ENCODE peak calls at places on chromosomes 12 and 14, in nine cellular contexts. T, R, Y, E, D, H, U, L and P are unnamed samples.

GRCh38 chr14:106459971-106460730 is 933.8 kb downstream of the TMEM121 start:
- DNase-seq in L (peak), U (peak), R (peak), D (peak), Y (no peak), E (no peak), T (no peak), H (no peak), P (no peak)

GRCh38 chr12:114696443-114697245 is 12.7 kb upstream of the TBX3 start:
- DNase-seq in E (no peak), U (no peak), H (no peak), R (no peak), D (no peak), Y (no peak), T (no peak), L (no peak), P (no peak)

GRCh38 chr14:54229136-54229535 is 167.7 kb upstream of the CDKN3 start:
- DNase-seq in E (no peak), U (no peak), D (no peak), R (no peak), H (no peak), L (no peak), Y (no peak), T (no peak), P (no peak)

GRCh38 chr12:60174914-60175313 is 579.1 kb downstream of the SLC16A7 start:
- DNase-seq in D (no peak), H (no peak), Y (no peak), R (no peak), U (no peak), T (no peak), L (no peak), E (no peak), P (no peak)

GRCh38 chr12:97177482-97177881 is 270.4 kb downstream of the NEDD1 start:
- DNase-seq in H (no peak), Y (no peak), U (no peak), D (no peak), R (no peak), T (peak), E (no peak), L (no peak), P (no peak)

GRCh38 chr12:64730585-64730964 is 28.6 kb downstream of the GNS start:
- DNase-seq in T (no peak), H (no peak), R (no peak), U (no peak), D (no peak), L (no peak), Y (no peak), E (no peak), P (no peak)

GRCh38 chr12:114221136-114221838 is 184.7 kb downstream of the TBX5 start:
- DNase-seq in H (no peak), Y (no peak), U (no peak), E (no peak), T (no peak), R (no peak), D (no peak), L (no peak), P (no peak)

GRCh38 chr12:122250536-122250935 is 15.8 kb downstream of the VPS33A start:
- DNase-seq in R (no peak), H (no peak), E (no peak), U (no peak), D (no peak), T (no peak), L (no peak), Y (no peak), P (no peak)

GRCh38 chr12:55703288-55703687 is 4.4 kb downstream of the ITGA7 start:
- DNase-seq in T (no peak), D (no peak), Y (no peak), U (no peak), H (no peak), E (peak), L (no peak), R (no peak), P (no peak)

GRCh38 chr14:100830681-100831080 is 4.8 kb downstream of the MEG3 start:
- DNase-seq in T (no peak), D (no peak), L (no peak), H (no peak), E (no peak), U (no peak), R (no peak), Y (no peak), P (no peak)

GRCh38 chr12:13342971-13343370 is 146.4 kb downstream of the EMP1 start:
- DNase-seq in D (no peak), U (no peak), E (no peak), L (no peak), H (no peak), Y (no peak), T (peak), R (no peak), P (peak)

GRCh38 chr12:47744005-47744651 is 14.6 kb downstream of the RAPGEF3 start:
- DNase-seq in L (peak), R (peak), H (peak), Y (no peak), U (peak), D (no peak), E (no peak), T (no peak), P (peak)

GRCh38 chr14:104388631-104389325 is 190.8 kb upstream of the C14orf180 start:
- DNase-seq in L (peak), E (no peak), T (no peak), Y (no peak), D (peak), U (no peak), H (peak), R (no peak), P (no peak)

GRCh38 chr12:1083888-1084262 is 92.9 kb downstream of the ERC1 start:
- DNase-seq in H (no peak), D (no peak), R (no peak), E (no peak), Y (peak), U (peak), T (peak), L (no peak), P (no peak)

GRCh38 chr12:90152897-90153624 is 444.4 kb upstream of the ATP2B1 start:
- DNase-seq in R (no peak), U (no peak), D (no peak), L (no peak), T (no peak), Y (no peak), H (no peak), E (no peak), P (no peak)

GRCh38 chr14:92039073-92039719 is 663 bp downstream of the TRIP11 start:
- DNase-seq in D (no peak), L (peak), T (peak), E (no peak), U (peak), Y (peak), H (peak), R (peak), P (peak)

GRCh38 chr12:26573212-26573909 is 259.6 kb downstream of the ITPR2 start:
- DNase-seq in T (no peak), D (no peak), Y (no peak), U (peak), R (no peak), L (no peak), H (no peak), E (no peak), P (no peak)

GRCh38 chr14:70658899-70659298 is 17.2 kb downstream of the TTC9 start:
- DNase-seq in R (no peak), E (no peak), L (no peak), D (no peak), U (no peak), T (no peak), Y (no peak), H (no peak), P (peak)

GRCh38 chr12:124053855-124054254 is 80.8 kb downstream of the ZNF664 start:
- DNase-seq in Y (peak), L (no peak), U (peak), D (no peak), H (no peak), T (peak), E (no peak), R (peak), P (peak)

GRCh38 chr12:49877066-49877465 is 26.6 kb downstream of the FAIM2 start:
- DNase-seq in R (no peak), E (no peak), Y (no peak), D (no peak), H (no peak), T (no peak), U (no peak), L (no peak), P (no peak)

GRCh38 chr12:26255893-26256645 is 60.7 kb downstream of the SSPN start:
- DNase-seq in R (no peak), L (no peak), E (no peak), T (no peak), Y (peak), H (no peak), U (no peak), D (no peak), P (no peak)

GRCh38 chr12:66861157-66861750 is 182.4 kb upstream of the GRIP1 start:
- DNase-seq in R (peak), D (peak), Y (peak), E (no peak), L (peak), H (peak), T (peak), U (peak), P (peak)
- TF ChIP-seq CTCF in R (peak), D (peak), Y (peak), E (peak), L (peak), H (peak), T (peak), U (peak), P (peak)

DNA sequence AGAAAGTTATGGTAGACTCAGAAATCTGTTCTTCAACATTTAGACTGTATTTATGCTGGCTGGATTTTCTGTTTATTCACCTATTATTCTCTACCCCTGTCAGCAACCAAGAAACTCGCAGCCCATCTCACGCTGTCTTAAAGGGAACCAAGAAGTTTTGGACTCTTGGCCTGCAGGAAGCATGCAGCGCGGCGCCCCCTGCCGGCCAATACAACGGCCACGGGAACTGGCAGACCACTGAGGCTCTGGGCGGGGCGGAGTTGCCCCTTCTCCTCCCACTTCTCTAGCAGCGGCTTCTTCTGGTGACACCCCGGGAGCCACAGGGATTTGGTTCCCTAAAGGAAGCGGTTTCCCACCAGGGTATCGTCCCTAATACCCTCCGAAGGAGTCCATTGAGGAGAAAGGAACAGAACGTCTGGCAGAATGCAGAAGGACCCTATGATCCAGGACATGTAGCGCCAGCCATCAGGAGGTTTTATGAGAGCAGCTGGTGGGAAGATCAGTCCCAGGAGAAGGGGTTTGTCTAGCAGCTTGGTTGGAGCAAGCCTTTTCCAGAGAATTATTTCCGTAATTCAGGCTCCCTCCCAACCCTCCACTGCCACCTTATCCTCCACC is 21.0 kb upstream of the RNASE2 start:
- DNase-seq in H (peak), R (peak), U (peak), D (peak), T (no peak), E (no peak), Y (no peak), L (peak), P (peak)
- TF ChIP-seq CTCF in H (peak), R (peak), U (peak), D (no peak), T (peak), E (no peak), Y (peak), L (peak), P (peak)

GRCh38 chr12:33514893-33515292 is 75.3 kb upstream of the SYT10 start:
- DNase-seq in E (no peak), R (no peak), Y (no peak), H (no peak), U (peak), D (no peak), T (no peak), L (no peak), P (no peak)
- TF ChIP-seq CTCF in E (no peak), R (no peak), Y (no peak), H (peak), U (peak), D (no peak), T (no peak), L (no peak), P (no peak)

GRCh38 chr12:2113080-2113479 is 60.3 kb downstream of the CACNA1C start:
- DNase-seq in D (no peak), E (no peak), T (no peak), L (no peak), R (no peak), U (no peak), Y (no peak), H (no peak), P (no peak)
- TF ChIP-seq CTCF in D (no peak), E (no peak), T (no peak), L (no peak), R (no peak), U (no peak), Y (no peak), H (no peak), P (no peak)

GRCh38 chr14:94636744-94637412 is 24.7 kb downstream of the SERPINA3 start:
- DNase-seq in D (no peak), H (no peak), Y (peak), E (no peak), T (no peak), U (peak), L (no peak), R (no peak), P (no peak)
- TF ChIP-seq CTCF in D (no peak), H (peak), Y (peak), E (no peak), T (peak), U (peak), L (no peak), R (peak), P (no peak)

GRCh38 chr12:82996168-82996812 is 309.6 kb downstream of the TMTC2 start:
- DNase-seq in U (no peak), Y (no peak), L (no peak), E (no peak), R (no peak), D (no peak), H (no peak), T (no peak), P (no peak)

GRCh38 chr12:82993610-82994009 is 306.9 kb downstream of the TMTC2 start:
- DNase-seq in Y (no peak), U (no peak), R (no peak), E (no peak), L (no peak), H (no peak), D (no peak), T (no peak), P (no peak)

GRCh38 chr12:82994117-82994516 is 307.4 kb downstream of the TMTC2 start:
- DNase-seq in R (no peak), U (no peak), H (no peak), L (no peak), D (no peak), Y (no peak), T (no peak), E (no peak), P (no peak)

GRCh38 chr12:83003026-83003425 is 316.3 kb downstream of the TMTC2 start:
- DNase-seq in R (no peak), Y (no peak), D (no peak), T (no peak), H (no peak), L (no peak), U (no peak), E (no peak), P (no peak)

DNA sequence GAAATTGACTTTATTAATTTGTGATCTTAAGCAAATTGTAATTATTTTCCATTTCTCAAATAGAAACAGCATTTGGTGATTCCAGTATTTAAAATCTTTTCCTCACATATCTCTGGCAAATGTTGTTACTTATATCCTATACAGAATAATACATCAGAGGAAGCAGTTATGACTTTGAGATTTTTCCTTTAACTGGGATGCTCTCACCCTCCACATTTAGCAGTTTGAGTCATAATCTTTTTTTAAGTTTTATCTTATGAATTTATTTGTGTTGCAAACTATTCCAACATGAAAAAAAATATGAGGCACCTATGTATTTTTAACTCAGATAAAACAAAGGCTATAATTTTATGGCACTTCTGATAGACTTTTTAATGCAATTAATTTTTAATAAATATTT is 311.8 kb downstream of the TMTC2 start:
- DNase-seq in T (no peak), U (no peak), L (no peak), H (no peak), E (no peak), Y (no peak), D (no peak), R (no peak), P (no peak)
- TF ChIP-seq CTCF in T (no peak), U (no peak), L (no peak), H (no peak), E (no peak), Y (no peak), D (no peak), R (no peak), P (no peak)

GRCh38 chr12:115918763-115919162 is 358.7 kb downstream of the MED13L start:
- DNase-seq in R (no peak), Y (no peak), E (no peak), T (no peak), H (no peak), D (no peak), U (no peak), L (no peak), P (no peak)

GRCh38 chr12:115926037-115926670 is 351.3 kb downstream of the MED13L start:
- DNase-seq in U (no peak), T (no peak), R (no peak), E (no peak), L (no peak), H (no peak), Y (no peak), D (no peak), P (no peak)

GRCh38 chr12:115923851-115924250 is 353.6 kb downstream of the MED13L start:
- DNase-seq in H (no peak), R (no peak), U (no peak), Y (no peak), E (no peak), T (no peak), D (no peak), L (no peak), P (no peak)

GRCh38 chr12:115920395-115921183 is 356.9 kb downstream of the MED13L start:
- DNase-seq in R (no peak), E (no peak), T (peak), H (no peak), U (no peak), L (no peak), D (no peak), Y (no peak), P (no peak)

GRCh38 chr12:115922952-115923564 is 354.4 kb downstream of the MED13L start:
- DNase-seq in Y (no peak), T (peak), U (peak), D (no peak), H (no peak), R (peak), E (no peak), L (no peak), P (no peak)
- TF ChIP-seq CTCF in Y (peak), T (peak), U (peak), D (no peak), H (peak), R (peak), E (no peak), L (no peak), P (peak)

GRCh38 chr14:62162998-62163589 is 400.9 kb downstream of the SNAPC1 start:
- DNase-seq in L (peak), T (peak), Y (peak), U (peak), E (no peak), H (peak), D (no peak), R (peak), P (peak)
- TF ChIP-seq CTCF in L (peak), T (peak), Y (peak), U (peak), E (no peak), H (peak), D (peak), R (peak), P (peak)

DNA sequence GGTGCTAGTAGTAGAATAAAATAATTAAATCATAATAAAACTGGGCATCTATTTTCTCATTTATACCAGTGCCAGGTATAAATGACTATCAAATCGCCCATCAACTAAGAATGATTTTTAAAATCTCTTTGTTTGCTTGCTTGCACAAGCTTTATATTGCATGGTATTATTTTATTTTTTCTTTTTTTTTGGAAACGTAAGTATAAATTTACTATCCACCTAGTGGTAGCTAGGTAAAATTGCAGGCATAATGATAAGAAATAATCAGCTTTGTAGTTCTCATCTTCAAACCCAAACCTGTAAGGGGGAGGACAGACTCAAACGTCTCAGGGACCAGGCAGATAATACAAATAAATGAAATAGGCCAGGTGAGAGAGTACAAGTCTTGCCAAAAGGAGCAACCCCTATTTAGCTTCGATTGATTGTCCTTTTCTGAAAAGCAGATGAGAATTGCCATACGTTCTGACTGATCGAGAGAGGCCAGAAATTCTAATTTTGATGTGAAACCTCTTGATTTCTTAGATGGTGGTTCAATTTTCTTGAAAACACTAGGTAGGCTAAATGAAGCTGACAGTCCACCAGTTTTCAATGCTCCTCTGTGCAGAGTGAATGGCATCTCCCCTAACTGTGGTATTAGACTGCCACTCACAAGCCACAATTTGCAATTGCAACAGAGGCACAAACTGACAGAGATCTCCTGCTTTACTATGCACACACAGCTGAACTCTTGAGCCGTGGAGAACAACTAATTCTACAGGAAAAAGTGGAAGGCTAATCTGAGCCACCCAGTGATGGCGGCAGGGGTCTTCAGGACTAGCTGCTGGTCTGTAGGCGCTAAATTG is 189.3 kb downstream of the DACT1 start:
- DNase-seq in U (peak), H (no peak), T (no peak), L (no peak), D (no peak), Y (no peak), R (no peak), E (no peak), P (no peak)
- TF ChIP-seq CTCF in U (peak), H (peak), T (peak), L (peak), D (no peak), Y (peak), R (peak), E (no peak), P (peak)

GRCh38 chr12:94141892-94142291 is 6.5 kb upstream of the PLXNC1 start:
- DNase-seq in L (no peak), T (no peak), U (no peak), H (no peak), Y (no peak), E (no peak), D (no peak), R (no peak), P (no peak)
- TF ChIP-seq CTCF in L (no peak), T (no peak), U (peak), H (no peak), Y (no peak), E (no peak), D (no peak), R (no peak), P (no peak)